ENCODE peak calls at places on chromosome 1, in six cellular contexts. One of them, this sample, is unnamed.

GRCh38 chr1:157278383-157279156 is 140.4 kb upstream of the ETV3 start:
- DNase-seq in HEK293T: no peak
- DNase-seq in HepG2: no peak
- DNase-seq in A549: no peak
- DNase-seq in GM12878: no peak
- DNase-seq in IMR-90: no peak
- DNase-seq in this sample: peak; percentile 49

GRCh38 chr1:83909687-83910086 is 89.2 kb downstream of the TTLL7 start:
- DNase-seq in HEK293T: no peak
- DNase-seq in HepG2: no peak
- DNase-seq in A549: no peak
- DNase-seq in GM12878: no peak
- DNase-seq in IMR-90: peak; percentile 32
- DNase-seq in this sample: no peak

GRCh38 chr1:243261389-243261788 is 5.5 kb downstream of the SDCCAG8 start:
- DNase-seq in HEK293T: no peak
- DNase-seq in HepG2: no peak
- DNase-seq in A549: no peak
- DNase-seq in GM12878: no peak
- DNase-seq in IMR-90: peak; percentile 81
- DNase-seq in this sample: no peak

GRCh38 chr1:82950606-82951200 is 1048.2 kb downstream of the TTLL7 start:
- DNase-seq in HEK293T: no peak
- DNase-seq in HepG2: no peak
- DNase-seq in A549: no peak
- DNase-seq in GM12878: no peak
- DNase-seq in IMR-90: no peak
- DNase-seq in this sample: no peak

GRCh38 chr1:14109276-14109635 is 409.3 kb downstream of the PRDM2 start:
- DNase-seq in HEK293T: no peak
- DNase-seq in HepG2: no peak
- DNase-seq in A549: no peak
- DNase-seq in GM12878: no peak
- DNase-seq in IMR-90: no peak
- DNase-seq in this sample: no peak

GRCh38 chr1:154833841-154834240 is 36.2 kb downstream of the KCNN3 start:
- DNase-seq in HEK293T: no peak
- DNase-seq in HepG2: no peak
- DNase-seq in A549: no peak
- DNase-seq in GM12878: no peak
- DNase-seq in IMR-90: no peak
- DNase-seq in this sample: no peak

GRCh38 chr1:56135069-56135863 is 444.1 kb downstream of the PLPP3 start:
- DNase-seq in HEK293T: no peak
- DNase-seq in HepG2: no peak
- DNase-seq in A549: no peak
- DNase-seq in GM12878: no peak
- DNase-seq in IMR-90: peak; percentile 51
- DNase-seq in this sample: no peak

GRCh38 chr1:197955486-197956394 is 38.6 kb downstream of the LHX9 start:
- DNase-seq in HEK293T: no peak
- DNase-seq in HepG2: peak; percentile 31
- DNase-seq in A549: no peak
- DNase-seq in GM12878: no peak
- DNase-seq in IMR-90: peak; percentile 65
- DNase-seq in this sample: no peak

GRCh38 chr1:101128851-101129250 is 103.3 kb upstream of the DPH5 start:
- DNase-seq in HEK293T: no peak
- DNase-seq in HepG2: no peak
- DNase-seq in A549: no peak
- DNase-seq in GM12878: no peak
- DNase-seq in IMR-90: no peak
- DNase-seq in this sample: no peak

GRCh38 chr1:225070972-225071371 is 141.5 kb downstream of the DNAH14 start:
- DNase-seq in HEK293T: no peak
- DNase-seq in HepG2: no peak
- DNase-seq in A549: no peak
- DNase-seq in GM12878: no peak
- DNase-seq in IMR-90: no peak
- DNase-seq in this sample: no peak
- TF ChIP-seq BHLHE40 in HEK293T: no peak
- TF ChIP-seq BHLHE40 in HepG2: no peak
- TF ChIP-seq BHLHE40 in A549: no peak
- TF ChIP-seq BHLHE40 in GM12878: no peak
- TF ChIP-seq BHLHE40 in IMR-90: no peak
- TF ChIP-seq BHLHE40 in this sample: no peak

GRCh38 chr1:72109916-72110315 is 172.4 kb downstream of the NEGR1 start:
- DNase-seq in HEK293T: no peak
- DNase-seq in HepG2: no peak
- DNase-seq in A549: no peak
- DNase-seq in GM12878: no peak
- DNase-seq in IMR-90: no peak
- DNase-seq in this sample: no peak

GRCh38 chr1:72115290-72115689 is 167.0 kb downstream of the NEGR1 start:
- DNase-seq in HEK293T: no peak
- DNase-seq in HepG2: no peak
- DNase-seq in A549: no peak
- DNase-seq in GM12878: no peak
- DNase-seq in IMR-90: no peak
- DNase-seq in this sample: no peak

GRCh38 chr1:72117621-72118020 is 164.7 kb downstream of the NEGR1 start:
- DNase-seq in HEK293T: no peak
- DNase-seq in HepG2: no peak
- DNase-seq in A549: no peak
- DNase-seq in GM12878: no peak
- DNase-seq in IMR-90: no peak
- DNase-seq in this sample: no peak

GRCh38 chr1:72111662-72112061 is 170.7 kb downstream of the NEGR1 start:
- DNase-seq in HEK293T: no peak
- DNase-seq in HepG2: no peak
- DNase-seq in A549: no peak
- DNase-seq in GM12878: no peak
- DNase-seq in IMR-90: no peak
- DNase-seq in this sample: no peak
- TF ChIP-seq BHLHE40 in HEK293T: no peak
- TF ChIP-seq BHLHE40 in HepG2: no peak
- TF ChIP-seq BHLHE40 in A549: no peak
- TF ChIP-seq BHLHE40 in GM12878: no peak
- TF ChIP-seq BHLHE40 in IMR-90: no peak
- TF ChIP-seq BHLHE40 in this sample: no peak

GRCh38 chr1:156196445-156196844 is 2.5 kb downstream of the SLC25A44 start:
- DNase-seq in HEK293T: no peak
- DNase-seq in HepG2: no peak
- DNase-seq in A549: no peak
- DNase-seq in GM12878: no peak
- DNase-seq in IMR-90: no peak
- DNase-seq in this sample: no peak

GRCh38 chr1:156204686-156205085 is 8.1 kb upstream of the PMF1 start:
- DNase-seq in HEK293T: no peak
- DNase-seq in HepG2: no peak
- DNase-seq in A549: no peak
- DNase-seq in GM12878: no peak
- DNase-seq in IMR-90: no peak
- DNase-seq in this sample: no peak

GRCh38 chr1:156195853-156196252 is 1.9 kb downstream of the SLC25A44 start:
- DNase-seq in HEK293T: no peak
- DNase-seq in HepG2: no peak
- DNase-seq in A549: no peak
- DNase-seq in GM12878: no peak
- DNase-seq in IMR-90: no peak
- DNase-seq in this sample: no peak

GRCh38 chr1:156198831-156199349 is 5.0 kb downstream of the SLC25A44 start:
- DNase-seq in HEK293T: no peak
- DNase-seq in HepG2: no peak
- DNase-seq in A549: no peak
- DNase-seq in GM12878: peak; percentile 41
- DNase-seq in IMR-90: no peak
- DNase-seq in this sample: no peak

DNA sequence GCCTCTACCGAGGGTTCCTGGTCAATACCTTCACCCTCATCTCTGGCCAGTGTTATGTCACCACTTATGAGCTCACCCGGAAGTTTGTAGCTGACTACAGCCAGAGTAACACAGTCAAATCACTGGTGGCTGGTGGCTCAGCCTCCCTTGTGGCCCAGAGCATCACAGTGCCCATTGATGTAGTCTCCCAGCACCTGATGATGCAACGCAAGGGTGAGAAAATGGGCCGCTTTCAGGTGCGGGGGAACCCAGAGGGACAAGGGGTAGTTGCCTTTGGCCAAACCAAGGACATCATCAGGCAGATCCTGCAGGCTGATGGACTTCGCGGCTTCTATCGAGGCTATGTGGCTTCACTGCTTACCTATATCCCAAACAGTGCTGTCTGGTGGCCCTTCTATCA is 6.2 kb downstream of the SLC25A44 start:
- DNase-seq in HEK293T: no peak
- DNase-seq in HepG2: no peak
- DNase-seq in A549: no peak
- DNase-seq in GM12878: no peak
- DNase-seq in IMR-90: no peak
- DNase-seq in this sample: no peak
- TF ChIP-seq BHLHE40 in HEK293T: no peak
- TF ChIP-seq BHLHE40 in HepG2: no peak
- TF ChIP-seq BHLHE40 in A549: no peak
- TF ChIP-seq BHLHE40 in GM12878: no peak
- TF ChIP-seq BHLHE40 in IMR-90: no peak
- TF ChIP-seq BHLHE40 in this sample: no peak

DNA sequence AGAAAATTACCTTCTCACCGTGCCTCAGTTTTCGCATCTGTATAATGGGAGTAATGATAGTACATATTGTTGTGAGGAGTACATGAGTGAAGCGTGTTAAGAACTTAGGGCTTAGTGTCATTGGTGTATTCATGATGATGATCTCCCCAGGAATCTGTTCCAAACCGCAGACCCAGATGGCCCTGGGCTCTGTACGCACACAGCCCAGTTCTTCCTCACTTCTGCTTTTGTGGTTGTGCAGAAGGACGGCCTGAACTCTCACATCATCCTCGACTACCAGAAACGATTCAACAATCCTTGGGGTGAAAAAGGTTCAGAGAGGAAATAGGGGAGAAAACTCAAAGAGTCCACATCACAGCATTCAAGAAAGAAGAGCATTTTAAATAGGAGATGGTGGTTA is 323.0 kb downstream of the CAMTA1 start:
- DNase-seq in HEK293T: no peak
- DNase-seq in HepG2: no peak
- DNase-seq in A549: no peak
- DNase-seq in GM12878: no peak
- DNase-seq in IMR-90: no peak
- DNase-seq in this sample: no peak
- TF ChIP-seq BHLHE40 in HEK293T: no peak
- TF ChIP-seq BHLHE40 in HepG2: no peak
- TF ChIP-seq BHLHE40 in A549: no peak
- TF ChIP-seq BHLHE40 in GM12878: no peak
- TF ChIP-seq BHLHE40 in IMR-90: no peak
- TF ChIP-seq BHLHE40 in this sample: no peak

DNA sequence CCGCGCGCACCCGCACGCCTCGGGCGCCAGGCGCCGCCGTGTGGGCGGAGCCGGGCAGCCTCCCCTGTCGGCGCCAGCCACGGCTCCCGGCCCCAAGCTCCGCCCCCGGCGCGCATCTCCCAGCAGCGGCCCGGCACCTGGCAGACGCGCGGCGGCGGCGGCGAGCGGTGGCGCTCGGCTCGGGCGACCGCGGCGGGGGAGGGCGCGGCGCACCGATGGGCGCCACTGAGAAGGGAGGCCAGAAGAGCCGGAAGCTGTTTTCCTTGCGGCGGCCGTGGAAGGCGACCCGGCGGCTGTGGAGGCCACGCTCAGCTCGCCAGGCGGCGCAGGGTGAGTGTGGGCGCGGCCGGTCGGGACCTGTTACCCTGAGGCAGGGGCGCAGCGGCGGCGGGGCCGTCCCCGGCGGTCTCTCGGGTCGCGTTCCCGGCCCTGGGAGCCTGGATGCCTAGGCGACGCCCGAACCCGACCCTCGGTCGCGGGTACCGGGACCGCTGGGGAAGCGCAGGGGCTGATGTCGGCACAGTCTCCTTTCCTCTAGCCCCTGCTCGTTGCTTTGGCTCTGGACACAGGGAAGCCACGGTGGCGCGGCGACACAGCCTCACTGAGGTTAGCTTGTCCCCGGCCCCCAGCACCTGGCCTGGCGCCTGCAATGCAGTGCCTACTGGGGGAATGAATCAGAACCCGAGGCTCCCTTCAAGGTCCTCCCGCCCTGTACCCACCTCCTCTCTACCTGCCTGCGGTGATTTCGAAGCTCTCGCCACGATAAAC is 54.8 kb upstream of the DNAJC6 start:
- DNase-seq in HEK293T: peak; percentile 97
- DNase-seq in HepG2: peak; percentile 38
- DNase-seq in A549: peak; percentile 58
- DNase-seq in GM12878: no peak
- DNase-seq in IMR-90: peak; percentile 30
- DNase-seq in this sample: peak; percentile 93
- TF ChIP-seq BHLHE40 in HEK293T: no peak
- TF ChIP-seq BHLHE40 in HepG2: no peak
- TF ChIP-seq BHLHE40 in A549: no peak
- TF ChIP-seq BHLHE40 in GM12878: peak; percentile 6
- TF ChIP-seq BHLHE40 in IMR-90: no peak
- TF ChIP-seq BHLHE40 in this sample: no peak

GRCh38 chr1:167000546-167000945 is 11.5 kb downstream of the MAEL start:
- DNase-seq in HEK293T: no peak
- DNase-seq in HepG2: no peak
- DNase-seq in A549: no peak
- DNase-seq in GM12878: no peak
- DNase-seq in IMR-90: no peak
- DNase-seq in this sample: no peak
- TF ChIP-seq BHLHE40 in HEK293T: no peak
- TF ChIP-seq BHLHE40 in HepG2: no peak
- TF ChIP-seq BHLHE40 in A549: no peak
- TF ChIP-seq BHLHE40 in GM12878: no peak
- TF ChIP-seq BHLHE40 in IMR-90: no peak
- TF ChIP-seq BHLHE40 in this sample: no peak

GRCh38 chr1:211492511-211493132 is 660 bp upstream of the RD3 start:
- DNase-seq in HEK293T: no peak
- DNase-seq in HepG2: no peak
- DNase-seq in A549: no peak
- DNase-seq in GM12878: no peak
- DNase-seq in IMR-90: no peak
- DNase-seq in this sample: no peak

GRCh38 chr1:211493133-211493864 is 1.3 kb upstream of the RD3 start:
- DNase-seq in HEK293T: no peak
- DNase-seq in HepG2: no peak
- DNase-seq in A549: no peak
- DNase-seq in GM12878: no peak
- DNase-seq in IMR-90: no peak
- DNase-seq in this sample: no peak

GRCh38 chr1:211490821-211491415 is 1.0 kb downstream of the RD3 start:
- DNase-seq in HEK293T: no peak
- DNase-seq in HepG2: no peak
- DNase-seq in A549: no peak
- DNase-seq in GM12878: no peak
- DNase-seq in IMR-90: no peak
- DNase-seq in this sample: peak; percentile 75

GRCh38 chr1:211495584-211495983 is 3.6 kb upstream of the RD3 start:
- DNase-seq in HEK293T: no peak
- DNase-seq in HepG2: no peak
- DNase-seq in A549: no peak
- DNase-seq in GM12878: no peak
- DNase-seq in IMR-90: no peak
- DNase-seq in this sample: no peak

GRCh38 chr1:211493865-211494653 is 2.1 kb upstream of the RD3 start:
- DNase-seq in HEK293T: no peak
- DNase-seq in HepG2: no peak
- DNase-seq in A549: no peak
- DNase-seq in GM12878: no peak
- DNase-seq in IMR-90: no peak
- DNase-seq in this sample: no peak
- TF ChIP-seq BHLHE40 in HEK293T: no peak
- TF ChIP-seq BHLHE40 in HepG2: no peak
- TF ChIP-seq BHLHE40 in A549: no peak
- TF ChIP-seq BHLHE40 in GM12878: no peak
- TF ChIP-seq BHLHE40 in IMR-90: no peak
- TF ChIP-seq BHLHE40 in this sample: no peak